ENCODE peak calls at places on chromosomes 7 and 10, in six cellular contexts. One of them, this sample, is unnamed.

GRCh38 chr10:103473261-103473671 is 5.8 kb downstream of the CALHM3 start:
- DNase-seq in CD8-positive, alpha-beta memory T cell: no peak
- DNase-seq in RCC 7860: no peak
- DNase-seq in HEK293T: no peak
- DNase-seq in EL: no peak
- DNase-seq in RPMI8226: no peak
- DNase-seq in this sample: no peak

GRCh38 chr10:12730809-12731519 is 270.5 kb downstream of the CCDC3 start:
- DNase-seq in RPMI8226: no peak
- DNase-seq in RCC 7860: no peak
- DNase-seq in EL: no peak
- DNase-seq in CD8-positive, alpha-beta memory T cell: no peak
- DNase-seq in HEK293T: no peak
- DNase-seq in this sample: peak; percentile 9

GRCh38 chr7:132942721-132943120 is 139.2 kb downstream of the CHCHD3 start:
- DNase-seq in RPMI8226: no peak
- DNase-seq in HEK293T: no peak
- DNase-seq in RCC 7860: no peak
- DNase-seq in CD8-positive, alpha-beta memory T cell: no peak
- DNase-seq in EL: no peak
- DNase-seq in this sample: no peak

GRCh38 chr10:48800283-48800675 is 115.6 kb downstream of the WDFY4 start:
- DNase-seq in EL: peak; percentile 8
- DNase-seq in CD8-positive, alpha-beta memory T cell: no peak
- DNase-seq in RCC 7860: no peak
- DNase-seq in RPMI8226: no peak
- DNase-seq in HEK293T: no peak
- DNase-seq in this sample: no peak

GRCh38 chr10:105963450-105963849 is 1201.1 kb downstream of the SORCS1 start:
- DNase-seq in RPMI8226: peak; percentile 11
- DNase-seq in CD8-positive, alpha-beta memory T cell: no peak
- DNase-seq in HEK293T: no peak
- DNase-seq in RCC 7860: no peak
- DNase-seq in EL: no peak
- DNase-seq in this sample: no peak

GRCh38 chr10:34580643-34581042 is 234.5 kb downstream of the PARD3 start:
- DNase-seq in HEK293T: no peak
- DNase-seq in EL: peak; percentile 57
- DNase-seq in CD8-positive, alpha-beta memory T cell: no peak
- DNase-seq in RPMI8226: no peak
- DNase-seq in RCC 7860: peak; percentile 87
- DNase-seq in this sample: no peak

GRCh38 chr7:139559364-139560105 is 36.0 kb downstream of the CLEC2L start:
- DNase-seq in RPMI8226: no peak
- DNase-seq in RCC 7860: no peak
- DNase-seq in HEK293T: no peak
- DNase-seq in CD8-positive, alpha-beta memory T cell: no peak
- DNase-seq in EL: no peak
- DNase-seq in this sample: no peak

GRCh38 chr10:46556515-46557318 is at the start of gene GPRIN2:
- DNase-seq in EL: no peak
- DNase-seq in RCC 7860: no peak
- DNase-seq in CD8-positive, alpha-beta memory T cell: peak; percentile 1
- DNase-seq in HEK293T: no peak
- DNase-seq in RPMI8226: no peak
- DNase-seq in this sample: peak; percentile 6

GRCh38 chr7:2013381-2014311 is 219.1 kb downstream of the MAD1L1 start:
- DNase-seq in HEK293T: no peak
- DNase-seq in CD8-positive, alpha-beta memory T cell: no peak
- DNase-seq in EL: no peak
- DNase-seq in RPMI8226: no peak
- DNase-seq in RCC 7860: no peak
- DNase-seq in this sample: no peak

GRCh38 chr7:106367018-106367420 is 82.2 kb upstream of the NAMPT start:
- DNase-seq in EL: no peak
- DNase-seq in HEK293T: peak; percentile 49
- DNase-seq in CD8-positive, alpha-beta memory T cell: no peak
- DNase-seq in RPMI8226: peak; percentile 32
- DNase-seq in RCC 7860: peak; percentile 23
- DNase-seq in this sample: no peak